ENCODE peak calls at places on chromosomes 1 and 21, in four cellular contexts. Q, E, J and U are unnamed samples.

GRCh38 chr1:183914891-183915290 is 110.0 kb downstream of the RGL1 start:
- DNase-seq in Q (no peak), E (no peak), J (no peak), U (no peak)

GRCh38 chr1:60277269-60277668 is 203.7 kb upstream of the C1orf87 start:
- DNase-seq in Q (no peak), E (no peak), J (no peak), U (no peak)

GRCh38 chr21:16644690-16645089 is 868.2 kb upstream of the CXADR start:
- DNase-seq in Q (no peak), E (no peak), J (no peak), U (no peak)

GRCh38 chr21:45994738-45995685 is 13.4 kb downstream of the COL6A1 start:
- DNase-seq in Q (no peak), E (peak), J (peak), U (no peak)

GRCh38 chr1:109793486-109794318 is 30.0 kb upstream of the EPS8L3 start:
- DNase-seq in Q (peak), E (peak), J (no peak), U (peak)

GRCh38 chr1:187626056-187626455 is 797.3 kb downstream of the PLA2G4A start:
- DNase-seq in Q (no peak), E (no peak), J (no peak), U (no peak)

GRCh38 chr1:230142608-230143209 is 75.7 kb downstream of the GALNT2 start:
- DNase-seq in Q (no peak), E (no peak), J (no peak), U (no peak)

GRCh38 chr21:41953249-41953830 is 478 bp downstream of the C2CD2 start:
- DNase-seq in Q (no peak), E (no peak), J (peak), U (peak)

DNA sequence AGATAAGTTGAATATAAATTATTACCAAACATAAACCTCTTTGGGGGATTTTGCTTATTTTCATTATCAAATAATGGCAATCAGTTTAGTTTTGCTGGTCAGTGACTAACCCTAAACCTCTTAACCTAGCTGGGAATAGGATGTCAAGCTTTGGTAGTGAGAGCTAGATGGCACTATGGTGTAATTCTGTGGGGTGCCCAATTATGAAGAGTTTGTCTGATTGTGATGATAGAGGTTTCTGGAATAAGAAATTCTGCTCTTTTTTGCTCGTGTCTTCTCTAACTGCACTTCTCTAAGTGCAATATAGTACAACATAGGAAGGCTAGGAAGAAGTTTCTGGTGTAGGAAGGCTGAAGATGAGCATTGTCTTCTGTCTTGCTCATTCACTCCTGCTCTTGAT is 59.8 kb downstream of the XCL1 start:
- DNase-seq in Q (no peak), E (no peak), J (no peak), U (peak)
- TF ChIP-seq CTCF in Q (peak), E (no peak), J (peak), U (peak)

DNA sequence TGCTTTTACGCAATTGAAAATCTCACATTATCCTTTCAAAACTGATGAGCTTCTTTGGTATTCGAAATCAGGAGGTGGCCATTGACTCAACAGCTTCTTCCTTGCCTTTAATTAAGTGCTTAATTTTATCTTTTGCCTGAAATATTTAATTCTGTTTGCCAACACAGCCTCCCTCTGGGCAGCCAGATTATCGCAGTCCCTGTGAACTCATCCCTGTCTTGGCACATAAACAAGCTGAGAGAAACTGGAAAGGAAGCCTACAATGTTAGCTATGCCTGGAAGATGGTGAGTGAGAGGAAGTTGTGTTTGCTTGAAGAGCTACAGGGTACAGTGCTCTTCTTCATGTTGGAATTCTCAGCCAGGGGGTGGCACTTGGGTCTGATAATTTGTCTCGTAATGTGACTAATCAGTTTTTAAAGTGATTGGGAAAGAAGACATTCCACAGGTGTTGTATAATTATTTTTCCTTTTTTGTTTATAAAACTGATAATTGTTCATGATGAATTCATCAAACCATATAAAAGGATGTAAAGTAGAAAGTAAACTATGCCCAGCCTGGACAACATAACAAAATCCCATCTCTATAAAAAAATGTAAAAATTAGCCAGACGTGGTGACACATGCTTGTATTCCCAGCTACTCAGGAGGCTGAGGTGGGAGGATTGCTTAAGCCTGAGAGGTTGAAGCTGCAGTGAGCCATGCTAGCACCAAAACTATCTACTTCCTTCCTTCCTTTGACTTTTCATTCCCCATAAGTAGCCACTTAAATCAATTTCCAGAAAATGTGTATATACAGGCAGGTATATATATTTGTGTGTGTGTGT is 90.1 kb upstream of the RAVER2 start:
- DNase-seq in Q (no peak), E (no peak), J (no peak), U (no peak)
- TF ChIP-seq CTCF in Q (no peak), E (no peak), J (peak), U (no peak)

GRCh38 chr1:32013386-32014198 is at the start of gene KHDRBS1:
- DNase-seq in Q (peak), E (peak), J (peak), U (peak)

GRCh38 chr1:32012709-32013385 is 821 bp upstream of the KHDRBS1 start:
- DNase-seq in Q (no peak), E (no peak), J (no peak), U (no peak)

GRCh38 chr1:32014937-32015363 is 1.3 kb downstream of the KHDRBS1 start:
- DNase-seq in Q (no peak), E (no peak), J (no peak), U (no peak)

GRCh38 chr1:32010246-32010645 is 3.4 kb upstream of the KHDRBS1 start:
- DNase-seq in Q (no peak), E (no peak), J (no peak), U (no peak)

DNA sequence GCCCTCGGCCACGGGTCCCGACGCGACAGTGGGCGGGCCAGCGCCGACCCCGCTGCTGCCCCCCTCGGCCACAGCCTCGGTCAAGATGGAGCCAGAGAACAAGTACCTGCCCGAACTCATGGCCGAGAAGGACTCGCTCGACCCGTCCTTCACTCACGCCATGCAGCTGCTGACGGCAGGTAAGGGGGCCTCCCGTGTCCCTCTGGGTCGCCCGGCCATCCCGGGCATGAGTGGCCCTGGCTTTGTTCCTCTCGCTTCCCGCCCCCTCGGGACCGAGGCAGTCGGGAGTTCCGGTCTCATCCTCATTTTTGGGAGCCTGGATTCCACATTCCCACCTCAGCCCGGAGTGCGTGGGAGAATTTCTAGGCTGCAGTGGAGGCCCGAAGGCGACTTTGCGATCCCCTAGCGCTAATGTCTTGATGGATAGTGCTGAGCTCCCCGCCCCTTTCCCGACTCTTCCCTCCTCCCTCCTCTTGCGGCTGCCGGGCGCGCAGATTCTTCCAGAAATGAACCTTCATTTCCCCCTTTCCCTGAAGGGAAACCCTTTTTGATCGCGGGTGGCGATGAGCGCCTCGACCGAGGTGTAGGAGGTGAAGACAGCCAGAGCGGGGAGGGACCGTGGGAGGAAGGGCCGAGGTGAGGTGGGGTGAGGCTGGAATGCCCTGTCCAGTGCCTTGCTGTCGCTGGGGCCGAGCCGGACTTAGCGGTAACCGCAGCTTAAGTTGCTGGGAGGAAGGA is 700 bp downstream of the KHDRBS1 start:
- DNase-seq in Q (no peak), E (peak), J (peak), U (peak)
- TF ChIP-seq CTCF in Q (no peak), E (no peak), J (no peak), U (no peak)

GRCh38 chr1:218299416-218299815 is 14.3 kb downstream of the RRP15 start:
- DNase-seq in Q (peak), E (no peak), J (no peak), U (no peak)
- TF ChIP-seq CTCF in Q (peak), E (no peak), J (peak), U (peak)

GRCh38 chr1:107863342-107863741 is 101.6 kb downstream of the VAV3 start:
- DNase-seq in Q (no peak), E (no peak), J (no peak), U (no peak)
- TF ChIP-seq CTCF in Q (no peak), E (no peak), J (no peak), U (no peak)

DNA sequence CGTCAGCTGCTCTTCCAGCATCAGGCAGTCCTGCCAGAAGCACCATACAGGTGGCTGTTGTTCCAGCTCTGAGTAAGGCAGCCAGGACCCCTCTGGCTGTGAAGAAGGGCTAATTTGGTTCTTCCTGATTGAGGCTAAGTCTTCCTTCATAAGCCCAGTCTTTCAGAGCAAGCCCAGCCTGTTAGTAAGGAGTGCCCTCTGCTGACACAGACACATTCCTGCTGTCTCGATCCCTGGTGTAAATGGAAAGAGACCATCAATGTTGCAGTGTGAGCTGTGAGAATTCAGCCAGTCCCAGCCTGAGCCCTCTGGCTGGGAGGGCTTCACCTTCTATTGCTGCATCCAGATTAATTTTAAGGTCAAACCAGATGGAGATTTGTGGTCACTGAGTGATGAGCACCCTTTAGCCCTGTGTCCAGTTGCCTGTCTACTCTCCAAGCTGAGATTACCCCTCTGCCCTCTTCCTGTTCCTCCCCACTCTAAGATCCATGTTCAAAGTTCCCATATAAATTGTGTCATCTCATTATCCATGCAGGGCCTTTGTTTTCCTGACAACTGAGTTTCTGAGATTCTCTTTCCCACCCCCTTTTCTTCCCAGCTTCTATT is 44.8 kb upstream of the KIRREL1 start:
- DNase-seq in Q (peak), E (no peak), J (peak), U (peak)
- TF ChIP-seq CTCF in Q (peak), E (no peak), J (peak), U (peak)

GRCh38 chr1:177181631-177182291 is 11.0 kb downstream of the BRINP2 start:
- DNase-seq in Q (peak), E (no peak), J (peak), U (peak)
- TF ChIP-seq CTCF in Q (peak), E (peak), J (peak), U (peak)